ENCODE peak calls at places on chromosomes 5 and 9, in eight cellular contexts. T is fibroblast of pulmonary artery, V is fibroblast of lung, D is tibial artery, P is tibial nerve, Q is GM12865, Z is spleen, R is Caco-2. E is an unnamed sample.

GRCh38 chr5:78496373-78496772 is 136.0 kb downstream of the SCAMP1 start:
- DNase-seq in Z (no peak), P (no peak), D (no peak), V (peak; percentile 53), Q (no peak), T (no peak), R (no peak), E (no peak)

GRCh38 chr5:117652001-117652639 is 1077.5 kb upstream of the SEMA6A start:
- DNase-seq in D (no peak), Q (no peak), R (no peak), P (no peak), V (no peak), Z (no peak), T (peak; percentile 7), E (no peak)

GRCh38 chr9:130197888-130198287 is 25.7 kb downstream of the NCS1 start:
- DNase-seq in Z (no peak), Q (no peak), R (no peak), T (no peak), D (no peak), V (no peak), P (no peak), E (no peak)

GRCh38 chr5:141772281-141772680 is 90.3 kb upstream of the ARAP3 start:
- DNase-seq in R (no peak), D (no peak), Q (no peak), T (no peak), Z (no peak), V (peak; percentile 19), P (no peak), E (no peak)

GRCh38 chr9:69925452-69925851 is 104.8 kb downstream of the CFAP95 start:
- DNase-seq in P (no peak), T (no peak), V (no peak), Z (no peak), Q (no peak), R (no peak), D (no peak), E (no peak)

GRCh38 chr5:168869615-168870227 is 290.6 kb upstream of the PANK3 start:
- DNase-seq in R (no peak), P (no peak), T (no peak), D (no peak), Z (no peak), V (peak; percentile 32), Q (no peak), E (no peak)

GRCh38 chr9:126450537-126451205 is 124.0 kb downstream of the MVB12B start:
- DNase-seq in T (no peak), Q (no peak), P (no peak), Z (peak; percentile 64), V (no peak), D (no peak), R (no peak), E (no peak)

GRCh38 chr9:109793921-109794320 is 13.9 kb downstream of the PALM2AKAP2 start:
- DNase-seq in R (no peak), Z (no peak), V (no peak), T (no peak), D (no peak), Q (no peak), P (no peak), E (no peak)

GRCh38 chr5:80686757-80687156 is 32.0 kb upstream of the DHFR start:
- DNase-seq in R (no peak), Z (no peak), V (peak; percentile 13), T (peak; percentile 46), P (no peak), D (no peak), Q (no peak), E (no peak)

GRCh38 chr5:165560641-165561040 is 2055.2 kb downstream of the MAT2B start:
- DNase-seq in R (no peak), V (no peak), Q (no peak), Z (no peak), T (no peak), D (no peak), P (no peak), E (no peak)

GRCh38 chr5:135567661-135568060 is 11.1 kb downstream of the CXCL14 start:
- DNase-seq in P (no peak), V (no peak), T (no peak), Q (no peak), D (no peak), Z (peak; percentile 61), R (no peak), E (no peak)

DNA sequence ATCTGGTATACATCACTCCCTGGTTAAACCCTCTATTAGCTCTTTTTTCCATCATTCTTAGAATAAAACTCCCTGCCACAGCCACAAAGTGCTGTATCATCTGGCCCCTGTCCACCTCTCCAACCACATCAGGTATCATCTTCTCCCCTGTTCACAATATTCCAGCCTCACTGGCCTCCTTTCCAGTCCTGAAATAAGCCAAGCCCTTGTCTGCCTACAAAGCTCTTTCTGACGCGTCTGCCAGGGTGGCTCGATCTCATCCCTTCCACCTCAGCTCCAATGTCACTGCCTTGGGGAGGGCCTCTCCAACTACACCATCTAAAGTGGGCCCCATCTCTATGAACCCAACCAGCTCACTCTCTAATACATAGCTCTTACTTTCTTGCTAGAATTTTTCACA is 21.5 kb downstream of the CDK5RAP2 start:
- DNase-seq in Q (no peak), R (no peak), P (no peak), V (no peak), T (no peak), Z (no peak), D (no peak), E (no peak)
- TF ChIP-seq CTCF in Q (no peak), R (no peak), P (no peak), V (no peak), T (no peak), Z (no peak), D (no peak), E (no peak)

DNA sequence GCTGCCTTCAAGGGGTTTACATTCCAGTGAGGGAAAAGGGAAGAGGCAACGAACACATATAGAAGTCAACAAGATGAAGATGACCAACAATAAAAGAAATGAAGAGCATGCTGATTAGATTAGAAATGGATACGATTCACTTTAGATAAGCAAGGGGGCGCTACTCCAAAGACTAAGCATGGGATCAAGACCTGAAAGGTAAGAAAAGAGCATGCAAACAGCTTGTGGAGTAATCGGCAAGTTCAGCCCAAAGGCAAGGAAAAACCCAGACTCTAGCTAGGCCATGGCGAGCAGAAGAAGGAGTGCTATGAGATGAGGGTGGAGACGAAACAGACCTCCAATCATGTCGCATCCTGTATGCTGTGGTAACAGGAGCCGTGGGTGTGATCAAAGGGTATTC is 124.4 kb downstream of the FANCC start:
- DNase-seq in P (no peak), T (no peak), Z (no peak), R (no peak), D (no peak), V (no peak), Q (no peak), E (no peak)
- TF ChIP-seq CTCF in P (no peak), T (no peak), Z (no peak), R (peak; percentile 18), D (no peak), V (no peak), Q (no peak), E (no peak)

GRCh38 chr5:157719231-157719630 is 12.0 kb upstream of the THG1L start:
- DNase-seq in V (no peak), T (no peak), D (no peak), Q (no peak), P (no peak), R (no peak), Z (no peak), E (no peak)

GRCh38 chr5:157721159-157721558 is 10.1 kb upstream of the THG1L start:
- DNase-seq in T (no peak), Z (no peak), Q (no peak), P (no peak), V (no peak), D (no peak), R (no peak), E (no peak)

GRCh38 chr5:157714036-157714435 is 17.2 kb upstream of the THG1L start:
- DNase-seq in V (peak; percentile 59), D (no peak), P (no peak), R (no peak), Q (no peak), Z (no peak), T (no peak), E (no peak)

GRCh38 chr5:157714480-157714879 is 16.7 kb upstream of the THG1L start:
- DNase-seq in Q (no peak), P (no peak), R (no peak), D (no peak), Z (no peak), V (peak; percentile 64), T (no peak), E (no peak)

DNA sequence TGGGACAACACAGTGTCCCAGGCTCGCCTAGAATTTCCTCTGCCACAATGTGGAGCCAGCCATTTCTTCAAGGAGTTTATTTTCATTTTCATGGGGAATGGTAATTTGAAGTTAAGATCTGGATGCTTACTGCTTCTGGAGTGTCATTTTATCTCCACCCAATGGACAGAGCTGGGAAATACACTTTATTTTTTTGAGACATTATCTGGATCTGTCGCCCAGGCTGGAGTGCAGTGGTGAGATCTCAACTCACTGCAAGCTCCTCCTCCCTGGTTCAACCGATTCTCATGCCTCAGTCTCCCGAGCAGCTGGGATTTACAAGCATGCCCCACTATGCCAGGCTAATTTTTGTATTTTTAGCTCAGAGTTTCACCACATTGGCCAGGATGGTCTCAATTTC is 12.7 kb upstream of the THG1L start:
- DNase-seq in V (peak; percentile 68), Q (peak; percentile 66), D (no peak), R (peak; percentile 64), T (peak; percentile 85), Z (no peak), P (no peak), E (peak; percentile 52)
- TF ChIP-seq CTCF in V (peak; percentile 63), Q (peak; percentile 54), D (peak; percentile 62), R (peak; percentile 67), T (peak; percentile 62), Z (peak; percentile 85), P (peak; percentile 83), E (peak; percentile 59)

GRCh38 chr5:179212870-179213269 is 132.4 kb downstream of the ADAMTS2 start:
- DNase-seq in D (no peak), Q (no peak), V (no peak), T (peak; percentile 36), R (no peak), P (no peak), Z (no peak), E (no peak)

GRCh38 chr5:179209359-179210150 is 135.7 kb downstream of the ADAMTS2 start:
- DNase-seq in D (no peak), R (no peak), T (peak; percentile 61), P (no peak), Q (no peak), Z (no peak), V (peak; percentile 72), E (no peak)

GRCh38 chr5:179211631-179212030 is 133.6 kb downstream of the ADAMTS2 start:
- DNase-seq in Z (no peak), V (no peak), T (no peak), Q (no peak), D (no peak), P (no peak), R (no peak), E (no peak)

GRCh38 chr5:179210478-179210877 is 134.8 kb downstream of the ADAMTS2 start:
- DNase-seq in V (no peak), Q (no peak), P (no peak), Z (no peak), T (no peak), R (no peak), D (no peak), E (no peak)

GRCh38 chr5:179211076-179211475 is 134.2 kb downstream of the ADAMTS2 start:
- DNase-seq in T (no peak), Z (no peak), R (no peak), V (no peak), Q (no peak), D (no peak), P (no peak), E (no peak)
- TF ChIP-seq CTCF in T (no peak), Z (no peak), R (no peak), V (no peak), Q (no peak), D (no peak), P (no peak), E (no peak)